ENCODE peak calls at places on chromosome 18, in five cellular contexts. P, W, S, O and K are unnamed samples.

GRCh38 chr18:55861266-55861665 is 273.3 kb upstream of the TCF4 start:
- DNase-seq in P (no peak), W (no peak), S (peak), O (peak), K (no peak)

GRCh38 chr18:51151568-51152511 is 45.6 kb downstream of the MEX3C start:
- DNase-seq in P (no peak), W (peak), S (no peak), O (no peak), K (no peak)

GRCh38 chr18:11323359-11323819 is 174.0 kb upstream of the PIEZO2 start:
- DNase-seq in P (no peak), W (no peak), S (peak), O (no peak), K (no peak)

GRCh38 chr18:61400016-61400630 is 66.9 kb downstream of the CDH20 start:
- DNase-seq in P (no peak), W (no peak), S (no peak), O (no peak), K (no peak)

GRCh38 chr18:10454800-10455550 is 540 bp downstream of the APCDD1 start:
- DNase-seq in P (peak), W (no peak), S (peak), O (no peak), K (no peak)

GRCh38 chr18:9612215-9612830 is 2.0 kb downstream of the PPP4R1 start:
- DNase-seq in P (peak), W (peak), S (peak), O (peak), K (peak)

GRCh38 chr18:58180738-58181353 is 136.8 kb downstream of the NEDD4L start:
- DNase-seq in P (peak), W (peak), S (peak), O (peak), K (peak)

GRCh38 chr18:64245461-64245860 is 96.6 kb upstream of the LINC00305 start:
- DNase-seq in P (no peak), W (no peak), S (no peak), O (no peak), K (no peak)

GRCh38 chr18:3526421-3527354 is 76.7 kb downstream of the TGIF1 start:
- DNase-seq in P (peak), W (no peak), S (peak), O (peak), K (no peak)

GRCh38 chr18:35344736-35345459 is 678 bp upstream of the ZNF24 start:
- DNase-seq in P (no peak), W (no peak), S (no peak), O (no peak), K (no peak)

GRCh38 chr18:12336887-12337286 is 28.8 kb downstream of the TUBB6 start:
- DNase-seq in P (peak), W (no peak), S (peak), O (no peak), K (no peak)

GRCh38 chr18:48792611-48793368 is 158.0 kb downstream of the SMAD7 start:
- DNase-seq in P (no peak), W (no peak), S (no peak), O (no peak), K (no peak)

GRCh38 chr18:76592981-76593381 is 97.9 kb upstream of the ZNF516 start:
- DNase-seq in P (peak), W (no peak), S (peak), O (no peak), K (no peak)

GRCh38 chr18:3572761-3573160 is 122.8 kb downstream of the TGIF1 start:
- DNase-seq in P (no peak), W (no peak), S (no peak), O (no peak), K (no peak)

GRCh38 chr18:12803069-12803936 is 80.7 kb downstream of the PTPN2 start:
- DNase-seq in P (no peak), W (no peak), S (no peak), O (no peak), K (no peak)

GRCh38 chr18:48872234-48873145 is 78.3 kb downstream of the SMAD7 start:
- DNase-seq in P (no peak), W (no peak), S (no peak), O (peak), K (no peak)

GRCh38 chr18:48672671-48673340 is 134.0 kb downstream of the CTIF start:
- DNase-seq in P (no peak), W (no peak), S (no peak), O (no peak), K (no peak)

GRCh38 chr18:75211002-75211621 is 515 bp downstream of the TSHZ1 start:
- DNase-seq in P (no peak), W (peak), S (peak), O (no peak), K (peak)

GRCh38 chr18:36544036-36544725 is 246.7 kb downstream of the FHOD3 start:
- DNase-seq in P (no peak), W (no peak), S (no peak), O (peak), K (no peak)

GRCh38 chr18:66495844-66496243 is 108.0 kb downstream of the CDH19 start:
- DNase-seq in P (peak), W (peak), S (peak), O (peak), K (no peak)

GRCh38 chr18:37403100-37403781 is 162.4 kb downstream of the CELF4 start:
- DNase-seq in P (no peak), W (no peak), S (peak), O (peak), K (no peak)

GRCh38 chr18:55869547-55869946 is 281.6 kb upstream of the TCF4 start:
- DNase-seq in P (no peak), W (no peak), S (no peak), O (no peak), K (no peak)

GRCh38 chr18:23648930-23649622 is 13.6 kb downstream of the ANKRD29 start:
- DNase-seq in P (no peak), W (no peak), S (no peak), O (no peak), K (no peak)

GRCh38 chr18:28725876-28726275 is 548.9 kb upstream of the CDH2 start:
- DNase-seq in P (no peak), W (no peak), S (no peak), O (no peak), K (no peak)

GRCh38 chr18:49619792-49620191 is 57.9 kb downstream of the LIPG start:
- DNase-seq in P (no peak), W (no peak), S (no peak), O (no peak), K (no peak)

GRCh38 chr18:3713166-3713565 is 263.2 kb downstream of the TGIF1 start:
- DNase-seq in P (no peak), W (no peak), S (no peak), O (no peak), K (no peak)

GRCh38 chr18:48675330-48675761 is 136.5 kb downstream of the CTIF start:
- DNase-seq in P (peak), W (peak), S (peak), O (peak), K (peak)